ENCODE peak calls at places on chromosomes 12 and 14, in six cellular contexts. X is sciatic nerve, U is COR-L47, R is ecto neural progenitor cell, B is gastrocnemius medialis, I is foreskin fibroblast. W is an unnamed sample.

GRCh38 chr14:89266754-89267153 is 150.3 kb downstream of the FOXN3 start:
- DNase-seq in U (no peak), B (no peak), X (no peak), I (no peak), R (no peak), W (no peak)

GRCh38 chr14:90599748-90600507 is 203.1 kb downstream of the CALM1 start:
- DNase-seq in B (no peak), R (no peak), I (no peak), U (peak), X (no peak), W (no peak)

GRCh38 chr14:74275265-74275841 is 27.4 kb downstream of the ABCD4 start:
- DNase-seq in I (peak), R (no peak), U (no peak), B (no peak), X (no peak), W (no peak)

GRCh38 chr14:63460594-63461132 is 82.5 kb downstream of the PPP2R5E start:
- DNase-seq in R (no peak), B (no peak), X (no peak), U (no peak), I (no peak), W (no peak)

GRCh38 chr12:41193321-41193720 is 5.2 kb downstream of the PDZRN4 start:
- DNase-seq in B (no peak), X (no peak), R (no peak), U (no peak), I (no peak), W (no peak)

GRCh38 chr14:103884854-103885253 is 37.5 kb upstream of the PPP1R13B start:
- DNase-seq in B (no peak), R (no peak), I (no peak), U (no peak), X (no peak), W (no peak)

GRCh38 chr14:20808084-20808483 is 5.4 kb upstream of the RNASE1 start:
- DNase-seq in U (no peak), X (no peak), I (no peak), R (no peak), B (no peak), W (no peak)

GRCh38 chr14:77265187-77265515 is 5.9 kb downstream of the NGB start:
- DNase-seq in I (no peak), B (no peak), U (no peak), R (no peak), X (no peak), W (no peak)

GRCh38 chr12:3107954-3108353 is 30.8 kb downstream of the TSPAN9 start:
- DNase-seq in R (no peak), U (no peak), B (no peak), X (no peak), I (no peak), W (no peak)

GRCh38 chr12:132766380-132767085 is 4.9 kb upstream of the ANKLE2 start:
- DNase-seq in I (no peak), R (no peak), X (peak), B (peak), U (peak), W (no peak)

GRCh38 chr14:71103662-71104484 is 196.6 kb downstream of the PCNX1 start:
- DNase-seq in R (no peak), X (no peak), B (no peak), U (peak), I (peak), W (peak)

GRCh38 chr14:61269321-61270083 is 11.6 kb downstream of the TMEM30B start:
- DNase-seq in R (peak), B (peak), X (peak), U (peak), I (peak), W (peak)

GRCh38 chr14:59020382-59020781 is 168.1 kb upstream of the DAAM1 start:
- DNase-seq in X (no peak), R (no peak), U (no peak), I (peak), B (no peak), W (no peak)

GRCh38 chr14:94387051-94388026 is 1.1 kb downstream of the SERPINA1 start:
- DNase-seq in R (no peak), B (no peak), U (no peak), X (no peak), I (no peak), W (no peak)

GRCh38 chr14:50396636-50397460 is at the start of gene CDKL1:
- DNase-seq in U (peak), R (peak), X (peak), I (peak), B (peak), W (peak)

GRCh38 chr12:108734200-108734906 is 3.0 kb upstream of the CORO1C start:
- DNase-seq in U (no peak), R (no peak), X (no peak), B (no peak), I (peak), W (no peak)

GRCh38 chr12:124768462-124769165 is 95.0 kb downstream of the SCARB1 start:
- DNase-seq in B (no peak), U (no peak), I (no peak), X (no peak), R (no peak), W (no peak)

GRCh38 chr12:118064608-118065007 is 3.6 kb upstream of the WSB2 start:
- DNase-seq in R (no peak), I (no peak), X (no peak), U (no peak), B (no peak), W (peak)

GRCh38 chr12:14886271-14886670 is 617 bp upstream of the MGP start:
- DNase-seq in X (no peak), R (no peak), U (peak), B (no peak), I (no peak), W (no peak)

GRCh38 chr14:20774258-20774657 is 6.1 kb downstream of the EDDM3B start:
- DNase-seq in R (no peak), I (no peak), X (no peak), B (no peak), U (no peak), W (no peak)

GRCh38 chr12:117595751-117596150 is 234.3 kb upstream of the NOS1 start:
- DNase-seq in U (no peak), I (no peak), R (no peak), B (no peak), X (no peak), W (no peak)

GRCh38 chr12:68138480-68138879 is 21.1 kb downstream of the IFNG start:
- DNase-seq in X (no peak), B (no peak), U (no peak), I (no peak), R (no peak), W (no peak)

GRCh38 chr12:93571854-93572711 is at the start of gene SOCS2:
- DNase-seq in B (no peak), X (no peak), U (peak), I (no peak), R (peak), W (peak)

W was measured in iPS-NIHi11.